ENCODE peak calls at places on chromosomes 1 and 21, in ten cellular contexts. E, I, U, X, Y, H, M, G, J and D are unnamed samples.
A peak's percentile ranks its signal among the peaks of the same experiment; 100 is the strongest.

GRCh38 chr1:242623118-242623517 is 98.6 kb upstream of the PLD5 start:
- DNase-seq in E (no peak), I (no peak), U (no peak), X (no peak), Y (no peak), H (no peak), M (no peak), G (no peak), J (no peak), D (no peak)

GRCh38 chr21:14734191-14734590 is 188.1 kb upstream of the SAMSN1 start:
- DNase-seq in E (no peak), I (no peak), U (peak; percentile 61), X (no peak), Y (no peak), H (no peak), M (no peak), G (no peak), J (no peak), D (no peak)

GRCh38 chr1:108583757-108584156 is 23.9 kb downstream of the EEIG2 start:
- DNase-seq in E (no peak), I (no peak), U (no peak), X (no peak), Y (no peak), H (no peak), M (no peak), G (no peak), J (no peak), D (no peak)

GRCh38 chr1:228226956-228227791 is 19.3 kb downstream of the OBSCN start:
- DNase-seq in E (no peak), I (peak; percentile 67), U (peak; percentile 75), X (no peak), Y (no peak), H (no peak), M (no peak), G (peak; percentile 44), J (peak; percentile 25), D (peak; percentile 52)

GRCh38 chr1:153251562-153251961 is 7.9 kb upstream of the LORICRIN start:
- DNase-seq in E (no peak), I (no peak), U (peak; percentile 23), X (no peak), Y (no peak), H (no peak), M (no peak), G (no peak), J (no peak), D (no peak)

GRCh38 chr1:218330043-218330623 is 15.0 kb upstream of the TGFB2 start:
- DNase-seq in E (peak; percentile 34), I (peak; percentile 58), U (peak; percentile 81), X (peak; percentile 47), Y (no peak), H (no peak), M (no peak), G (peak; percentile 40), J (peak; percentile 43), D (peak; percentile 55)

GRCh38 chr1:41426201-41426890 is 58.1 kb downstream of the EDN2 start:
- DNase-seq in E (no peak), I (no peak), U (no peak), X (no peak), Y (no peak), H (no peak), M (no peak), G (no peak), J (no peak), D (no peak)

GRCh38 chr1:17837631-17838030 is 82.5 kb downstream of the ACTL8 start:
- DNase-seq in E (no peak), I (no peak), U (no peak), X (no peak), Y (no peak), H (no peak), M (no peak), G (no peak), J (no peak), D (peak; percentile 83)

GRCh38 chr21:45130324-45130774 is 56.0 kb downstream of the ADARB1 start:
- DNase-seq in E (no peak), I (peak; percentile 86), U (peak; percentile 68), X (peak; percentile 84), Y (no peak), H (peak; percentile 64), M (no peak), G (no peak), J (peak; percentile 18), D (peak; percentile 85)

GRCh38 chr1:245683377-245683716 is 528.6 kb downstream of the KIF26B start:
- DNase-seq in E (no peak), I (no peak), U (no peak), X (no peak), Y (no peak), H (no peak), M (no peak), G (no peak), J (no peak), D (no peak)

GRCh38 chr1:110870721-110871388 is 2.1 kb upstream of the CD53 start:
- DNase-seq in E (no peak), I (no peak), U (no peak), X (no peak), Y (no peak), H (no peak), M (no peak), G (no peak), J (no peak), D (no peak)

GRCh38 chr1:25161981-25162380 is 70.3 kb downstream of the SYF2 start:
- DNase-seq in E (no peak), I (no peak), U (no peak), X (no peak), Y (no peak), H (no peak), M (no peak), G (no peak), J (no peak), D (peak; percentile 48)

GRCh38 chr1:226444901-226445300 is 37.0 kb upstream of the PARP1 start:
- DNase-seq in E (no peak), I (no peak), U (no peak), X (no peak), Y (no peak), H (no peak), M (no peak), G (no peak), J (no peak), D (no peak)

GRCh38 chr1:175373786-175374623 is 181.4 kb upstream of the KIAA0040 start:
- DNase-seq in E (peak; percentile 33), I (peak; percentile 3), U (peak; percentile 23), X (peak; percentile 9), Y (no peak), H (no peak), M (no peak), G (peak; percentile 81), J (peak; percentile 29), D (peak; percentile 30)

GRCh38 chr1:2088434-2088833 is 38.2 kb downstream of the PRKCZ start:
- DNase-seq in E (no peak), I (peak; percentile 92), U (no peak), X (peak; percentile 85), Y (no peak), H (no peak), M (no peak), G (peak; percentile 89), J (no peak), D (peak; percentile 92)